ENCODE peak calls at places on chromosomes 6 and 20, in four cellular contexts. X, J, T and F are unnamed samples.
A peak's percentile ranks its signal among the peaks of the same experiment; 100 is the strongest.

GRCh38 chr6:14876778-14877613 is 368.9 kb upstream of the JARID2 start:
- DNase-seq in X (no peak), J (no peak), T (peak; percentile 13), F (no peak)

GRCh38 chr6:28657367-28657755 is 131.7 kb downstream of the GPX5 start:
- DNase-seq in X (no peak), J (no peak), T (no peak), F (no peak)

GRCh38 chr20:58222446-58222845 is 6.0 kb downstream of the ANKRD60 start:
- DNase-seq in X (no peak), J (no peak), T (no peak), F (no peak)

GRCh38 chr6:105135907-105136432 is 43.8 kb downstream of the POPDC3 start:
- DNase-seq in X (no peak), J (no peak), T (no peak), F (no peak)

GRCh38 chr6:87391334-87391733 is 16.4 kb upstream of the CFAP206 start:
- DNase-seq in X (peak; percentile 0), J (no peak), T (no peak), F (no peak)

GRCh38 chr20:41173161-41173721 is 35.9 kb downstream of the PLCG1 start:
- DNase-seq in X (peak; percentile 39), J (peak; percentile 88), T (peak; percentile 65), F (peak; percentile 16)

GRCh38 chr6:144284474-144284752 is 722 bp upstream of the UTRN start:
- DNase-seq in X (no peak), J (no peak), T (no peak), F (no peak)

GRCh38 chr6:111013144-111013905 is 31.5 kb downstream of the RPF2 start:
- DNase-seq in X (peak; percentile 11), J (no peak), T (no peak), F (peak; percentile 70)

GRCh38 chr6:127634178-127634577 is 57.2 kb downstream of the C6orf58 start:
- DNase-seq in X (no peak), J (no peak), T (no peak), F (no peak)

GRCh38 chr6:100475554-100476325 is 11.0 kb upstream of the SIM1 start:
- DNase-seq in X (no peak), J (no peak), T (no peak), F (no peak)

GRCh38 chr20:40668449-40669228 is 20.4 kb downstream of the MAFB start:
- DNase-seq in X (no peak), J (no peak), T (no peak), F (no peak)

GRCh38 chr6:21186479-21187055 is 407.0 kb upstream of the SOX4 start:
- DNase-seq in X (no peak), J (no peak), T (no peak), F (no peak)